ENCODE peak calls at places on chromosome 11, in six cellular contexts. D is NCI-H345; K is stimulated activated CD4-positive, alpha-beta T cell treated with anti-CD3 and anti-CD28 coated beads, Interleukin-2, amount 100 ng/mL, for 24 hours; X is GM13976; S is GM04503; P is amniotic epithelial cell. J is an unnamed sample.

GRCh38 chr11:116993599-116993998 is 104.6 kb downstream of the SIK3 start:
- DNase-seq in D (peak), S (no peak), K (no peak), X (no peak), P (peak), J (peak)

GRCh38 chr11:102010776-102011500 is 36.3 kb upstream of the CFAP300 start:
- DNase-seq in K (no peak), D (no peak), P (peak), S (peak), X (no peak), J (peak)

GRCh38 chr11:123587044-123587443 is 67.4 kb downstream of the SCN3B start:
- DNase-seq in K (no peak), P (no peak), D (no peak), X (no peak), S (no peak), J (no peak)

GRCh38 chr11:68974421-68975194 is 6.2 kb downstream of the MRGPRD start:
- DNase-seq in K (no peak), X (peak), D (no peak), S (no peak), P (peak), J (peak)

GRCh38 chr11:68684385-68685356 is at the start of gene GAL:
- DNase-seq in K (no peak), P (no peak), D (no peak), S (no peak), X (no peak), J (no peak)

GRCh38 chr11:76764941-76765340 is 18.2 kb upstream of the TSKU start:
- DNase-seq in X (no peak), K (no peak), D (no peak), S (no peak), P (no peak), J (no peak)

GRCh38 chr11:106961518-106961917 is 56.8 kb downstream of the GUCY1A2 start:
- DNase-seq in D (no peak), P (peak), K (no peak), S (peak), X (no peak), J (peak)

GRCh38 chr11:65503606-65503922 is 4.7 kb downstream of the MALAT1 start:
- DNase-seq in P (no peak), K (no peak), X (no peak), D (no peak), S (no peak), J (peak)

GRCh38 chr11:19680824-19681368 is 31.7 kb upstream of the NAV2 start:
- DNase-seq in P (peak), K (no peak), D (no peak), X (no peak), S (no peak), J (no peak)

GRCh38 chr11:21556936-21557335 is 635.9 kb upstream of the ANO5 start:
- DNase-seq in X (no peak), S (no peak), D (peak), P (no peak), K (no peak), J (no peak)

GRCh38 chr11:1221848-1222311 is 986 bp upstream of the MUC5B start:
- DNase-seq in S (no peak), X (no peak), D (no peak), K (no peak), P (no peak), J (no peak)

GRCh38 chr11:29333993-29334780 is 682.6 kb downstream of the KCNA4 start:
- DNase-seq in D (peak), K (no peak), X (peak), P (peak), S (no peak), J (peak)

GRCh38 chr11:105189586-105189985 is 50.0 kb upstream of the CARD18 start:
- DNase-seq in S (no peak), K (no peak), P (peak), D (no peak), X (no peak), J (peak)

GRCh38 chr11:8011981-8012444 is 24.9 kb downstream of the EIF3F start:
- DNase-seq in P (peak), K (no peak), X (no peak), D (no peak), S (peak), J (peak)

GRCh38 chr11:61863548-61864081 is 27.7 kb downstream of the FADS3 start:
- DNase-seq in P (no peak), X (no peak), S (no peak), D (no peak), K (no peak), J (no peak)

GRCh38 chr11:13891911-13892310 is 70.6 kb upstream of the SPON1 start:
- DNase-seq in S (no peak), X (no peak), K (no peak), P (no peak), D (peak), J (no peak)

GRCh38 chr11:117610045-117610444 is 187.0 kb downstream of the DSCAML1 start:
- DNase-seq in K (no peak), D (no peak), P (no peak), S (no peak), X (peak), J (peak)

GRCh38 chr11:1516273-1517067 is 29.9 kb upstream of the MOB2 start:
- DNase-seq in D (no peak), K (no peak), X (no peak), S (peak), P (peak), J (no peak)

GRCh38 chr11:66361502-66361941 is 10.0 kb downstream of the SLC29A2 start:
- DNase-seq in D (no peak), P (no peak), K (no peak), X (no peak), S (no peak), J (no peak)

GRCh38 chr11:47185305-47186075 is 744 bp downstream of the PACSIN3 start:
- DNase-seq in D (no peak), S (no peak), K (no peak), P (no peak), X (no peak), J (peak)

GRCh38 chr11:134164490-134165370 is 59.0 kb downstream of the NCAPD3 start:
- DNase-seq in S (no peak), P (no peak), X (no peak), K (no peak), D (peak), J (no peak)

GRCh38 chr11:16001899-16002426 is 354.4 kb downstream of the SOX6 start:
- DNase-seq in D (peak), X (no peak), S (peak), P (peak), K (no peak), J (peak)

GRCh38 chr11:131157678-131158077 is 212.7 kb upstream of the NTM start:
- DNase-seq in S (no peak), D (no peak), P (no peak), X (no peak), K (no peak), J (no peak)